ENCODE peak calls at places on chromosome 15, in five cellular contexts. K is ovary, A is GM23338, U is spleen, S is neural progenitor cell. E is an unnamed sample.

GRCh38 chr15:34650177-34650576 is 66.7 kb upstream of the GOLGA8B start:
- DNase-seq in K (no peak), A (no peak), U (no peak), S (no peak), E (peak)

GRCh38 chr15:22887157-22887951 is 48.9 kb downstream of the NIPA2 start:
- DNase-seq in K (no peak), A (no peak), U (no peak), S (no peak), E (no peak)

GRCh38 chr15:82064824-82065223 is 19.0 kb upstream of the MEX3B start:
- DNase-seq in K (no peak), A (no peak), U (no peak), S (no peak), E (no peak)

GRCh38 chr15:67175643-67176071 is 78.8 kb downstream of the AAGAB start:
- DNase-seq in K (peak), A (no peak), U (no peak), S (no peak), E (peak)

GRCh38 chr15:79919090-79919748 is 22.4 kb upstream of the MTHFS start:
- DNase-seq in K (no peak), A (no peak), U (peak), S (peak), E (no peak)

GRCh38 chr15:80946576-80946975 is 43.0 kb downstream of the MESD start:
- DNase-seq in K (no peak), A (no peak), U (no peak), S (no peak), E (no peak)

GRCh38 chr15:66789029-66790025 is 87.3 kb downstream of the SMAD6 start:
- DNase-seq in K (peak), A (peak), U (no peak), S (no peak), E (peak)

GRCh38 chr15:44038801-44039200 is 156.3 kb downstream of the FRMD5 start:
- DNase-seq in K (no peak), A (peak), U (no peak), S (peak), E (peak)

GRCh38 chr15:89164712-89165211 is 56.6 kb downstream of the RLBP1 start:
- DNase-seq in K (no peak), A (no peak), U (no peak), S (no peak), E (no peak)

GRCh38 chr15:59180946-59181345 is 25.7 kb upstream of the LDHAL6B start:
- DNase-seq in K (no peak), A (no peak), U (no peak), S (no peak), E (no peak)

GRCh38 chr15:89385596-89386242 is 51.1 kb upstream of the POLG start:
- DNase-seq in K (no peak), A (no peak), U (peak), S (no peak), E (no peak)

GRCh38 chr15:85899927-85900326 is 105.2 kb upstream of the KLHL25 start:
- DNase-seq in K (no peak), A (no peak), U (no peak), S (no peak), E (no peak)

GRCh38 chr15:96115642-96116041 is 214.9 kb upstream of the NR2F2 start:
- DNase-seq in K (no peak), A (no peak), U (no peak), S (no peak), E (peak)

GRCh38 chr15:101272584-101272983 is 4.7 kb downstream of the SELENOS start:
- DNase-seq in K (no peak), A (no peak), U (no peak), S (no peak), E (no peak)

GRCh38 chr15:31344824-31345605 is 18.4 kb downstream of the KLF13 start:
- DNase-seq in K (no peak), A (no peak), U (peak), S (no peak), E (peak)

GRCh38 chr15:61367953-61368352 is 138.9 kb upstream of the RORA start:
- DNase-seq in K (no peak), A (peak), U (no peak), S (no peak), E (no peak)

GRCh38 chr15:90174140-90174891 is 26.8 kb upstream of the SEMA4B start:
- DNase-seq in K (peak), A (peak), U (no peak), S (no peak), E (no peak)

GRCh38 chr15:39852237-39852636 is 67.8 kb downstream of the GPR176 start:
- DNase-seq in K (no peak), A (no peak), U (no peak), S (no peak), E (no peak)

GRCh38 chr15:57890351-57890750 is 175.2 kb downstream of the ALDH1A2 start:
- DNase-seq in K (no peak), A (no peak), U (no peak), S (no peak), E (no peak)

GRCh38 chr15:33211409-33211808 is 16.9 kb upstream of the FMN1 start:
- DNase-seq in K (no peak), A (no peak), U (no peak), S (no peak), E (no peak)

DNA sequence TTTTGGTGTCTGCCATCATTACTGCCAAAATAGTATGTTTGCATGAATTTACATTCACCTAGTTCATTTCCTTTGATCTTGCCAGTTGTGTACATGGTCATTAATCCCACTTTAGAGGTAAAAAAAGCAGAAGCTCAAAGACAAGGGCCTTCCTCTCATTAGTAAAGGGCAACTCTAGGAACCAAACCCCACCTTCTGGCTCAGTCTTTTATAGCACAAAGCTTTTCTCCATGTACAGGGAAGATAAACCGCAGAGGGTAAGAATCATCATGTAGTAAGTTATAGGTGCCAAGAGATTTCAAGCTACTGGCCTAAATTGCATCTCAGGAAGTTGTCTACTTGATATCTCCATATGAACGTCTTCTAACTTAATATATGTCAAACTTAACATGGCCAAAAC is 19.3 kb upstream of the SPG21 start:
- DNase-seq in K (no peak), A (peak), U (no peak), S (no peak), E (peak)
- TF ChIP-seq CTCF in K (no peak), A (peak), U (no peak), S (peak), E (no peak)

GRCh38 chr15:76341366-76342045 is 4.9 kb downstream of the ISL2 start:
- DNase-seq in K (no peak), A (peak), U (no peak), S (peak), E (no peak)

GRCh38 chr15:76339302-76340197 is 3.0 kb downstream of the ISL2 start:
- DNase-seq in K (no peak), A (peak), U (no peak), S (peak), E (no peak)

GRCh38 chr15:76340198-76340801 is 3.7 kb downstream of the ISL2 start:
- DNase-seq in K (peak), A (peak), U (peak), S (peak), E (peak)

GRCh38 chr15:76342046-76342381 is 5.4 kb downstream of the ISL2 start:
- DNase-seq in K (no peak), A (no peak), U (no peak), S (peak), E (no peak)

GRCh38 chr15:76340802-76341365 is 4.3 kb downstream of the ISL2 start:
- DNase-seq in K (no peak), A (peak), U (peak), S (peak), E (peak)
- H3K4me3 ChIP-seq in K (no peak), A (peak), U (peak), S (peak), E (peak)

GRCh38 chr15:69854521-69855171 is 243.1 kb downstream of the TLE3 start:
- DNase-seq in K (no peak), A (peak), U (peak), S (no peak), E (no peak)
- TF ChIP-seq CTCF in K (no peak), A (no peak), U (no peak), S (no peak), E (no peak)

GRCh38 chr15:72865486-72865885 is 81.9 kb upstream of the ADPGK start:
- DNase-seq in K (no peak), A (no peak), U (no peak), S (peak), E (no peak)
- H3K4me3 ChIP-seq in K (no peak), A (no peak), U (no peak), S (no peak), E (no peak)

DNA sequence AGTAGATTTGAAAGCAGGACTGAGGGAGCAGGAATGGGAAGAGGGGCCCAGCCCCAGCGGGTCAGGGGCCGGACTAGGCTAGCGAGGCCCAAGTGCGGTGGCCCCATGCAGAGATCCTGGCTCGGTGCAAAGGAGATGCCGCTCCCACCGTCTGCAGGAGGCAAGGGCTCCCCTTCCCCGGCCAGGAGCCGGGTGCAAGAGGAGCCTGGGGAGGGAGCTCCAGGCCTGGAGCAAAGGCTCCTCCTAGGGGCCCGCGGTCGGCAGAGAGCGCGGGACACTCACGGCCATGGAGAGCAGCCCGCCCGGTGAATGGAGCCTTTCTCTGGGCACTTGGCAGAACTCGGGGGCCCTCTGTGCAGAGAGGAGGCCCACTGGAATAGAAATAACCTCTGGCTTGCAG is 43.2 kb upstream of the USP3 start:
- DNase-seq in K (no peak), A (peak), U (no peak), S (peak), E (no peak)
- TF ChIP-seq CTCF in K (no peak), A (peak), U (no peak), S (peak), E (no peak)

GRCh38 chr15:83446904-83447708 is at the start of gene SH3GL3:
- DNase-seq in K (peak), A (peak), U (peak), S (peak), E (peak)
- H3K4me3 ChIP-seq in K (peak), A (peak), U (peak), S (peak), E (no peak)

DNA sequence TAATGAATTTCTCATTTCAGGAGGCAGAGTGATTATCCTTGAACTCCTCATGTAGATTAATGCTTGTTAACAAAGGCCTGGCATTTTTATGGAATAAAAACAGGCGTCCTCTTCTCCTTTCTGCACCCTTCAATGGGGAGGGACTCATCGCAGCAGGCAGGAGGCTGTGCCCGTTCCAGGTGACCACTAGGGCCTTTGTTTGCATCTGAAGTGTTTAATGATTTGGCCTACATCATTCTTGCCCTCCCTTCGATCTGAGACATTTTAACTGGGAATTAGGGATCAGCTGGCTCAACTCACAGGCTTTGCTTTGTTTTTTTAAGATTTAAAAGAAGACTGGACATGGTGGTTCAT is 177.9 kb downstream of the ATP10A start:
- DNase-seq in K (no peak), A (no peak), U (no peak), S (no peak), E (no peak)
- TF ChIP-seq CTCF in K (no peak), A (no peak), U (no peak), S (no peak), E (no peak)

GRCh38 chr15:73994419-73994883 is at the start of gene PML:
- DNase-seq in K (peak), A (peak), U (peak), S (peak), E (peak)

GRCh38 chr15:73993211-73993994 is 1.1 kb upstream of the PML start:
- DNase-seq in K (no peak), A (no peak), U (no peak), S (no peak), E (no peak)

GRCh38 chr15:73991726-73992593 is at the start of gene STOML1:
- DNase-seq in K (peak), A (peak), U (peak), S (peak), E (peak)

GRCh38 chr15:73991260-73991659 is 835 bp downstream of the STOML1 start:
- DNase-seq in K (no peak), A (peak), U (peak), S (peak), E (no peak)

DNA sequence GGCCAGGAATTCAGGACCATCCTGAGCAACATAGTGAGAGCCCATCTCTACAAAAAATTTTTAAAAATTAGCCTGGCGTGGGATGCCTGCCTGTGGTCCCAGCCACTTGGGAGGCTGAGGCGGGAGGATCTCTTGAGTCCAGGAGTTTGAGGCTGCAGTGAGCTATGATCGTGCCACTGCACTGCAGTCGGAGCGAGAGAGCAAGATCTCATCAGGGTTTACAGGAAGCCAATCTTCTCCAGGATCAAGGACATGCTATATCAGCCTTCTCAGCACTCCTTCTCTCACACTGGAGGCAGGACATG is 451 bp upstream of the STOML1 start:
- DNase-seq in K (no peak), A (no peak), U (no peak), S (no peak), E (no peak)
- H3K4me3 ChIP-seq in K (peak), A (peak), U (peak), S (peak), E (peak)